ENCODE peak calls at places on chromosomes 13 and 19, in six cellular contexts. N, E, P, T, Q and R are unnamed samples.
A peak's percentile ranks its signal among the peaks of the same experiment; 100 is the strongest.

GRCh38 chr13:78241278-78241919 is 322.8 kb upstream of the EDNRB start:
- DNase-seq in N (peak; percentile 0), E (no peak), P (peak; percentile 27), T (peak; percentile 11), Q (peak; percentile 53), R (peak; percentile 75)

GRCh38 chr19:10769533-10770491 is 51.9 kb downstream of the DNM2 start:
- DNase-seq in N (no peak), E (no peak), P (peak; percentile 76), T (peak; percentile 44), Q (peak; percentile 53), R (peak; percentile 37)

GRCh38 chr19:48450863-48451262 is 4.5 kb upstream of the KCNJ14 start:
- DNase-seq in N (no peak), E (no peak), P (no peak), T (no peak), Q (no peak), R (peak; percentile 30)

GRCh38 chr19:1650627-1651009 is 1.8 kb downstream of the TCF3 start:
- DNase-seq in N (no peak), E (no peak), P (no peak), T (no peak), Q (peak; percentile 8), R (peak; percentile 70)

GRCh38 chr19:3788991-3789778 is 3.0 kb upstream of the MATK start:
- DNase-seq in N (no peak), E (no peak), P (no peak), T (no peak), Q (no peak), R (no peak)

GRCh38 chr19:17467471-17468301 is 2.6 kb upstream of the SLC27A1 start:
- DNase-seq in N (no peak), E (no peak), P (no peak), T (no peak), Q (no peak), R (no peak)

GRCh38 chr13:79710376-79710775 is 229.4 kb downstream of the NDFIP2 start:
- DNase-seq in N (no peak), E (no peak), P (no peak), T (no peak), Q (no peak), R (no peak)

GRCh38 chr19:41537789-41538188 is 38.2 kb upstream of the CEACAM21 start:
- DNase-seq in N (no peak), E (no peak), P (peak; percentile 6), T (no peak), Q (peak; percentile 43), R (peak; percentile 18)

GRCh38 chr13:61795580-61795979 is 379.9 kb upstream of the PCDH20 start:
- DNase-seq in N (no peak), E (no peak), P (no peak), T (no peak), Q (no peak), R (no peak)

GRCh38 chr19:8158411-8159074 is 9.2 kb upstream of the FBN3 start:
- DNase-seq in N (peak; percentile 51), E (peak; percentile 57), P (peak; percentile 87), T (peak; percentile 77), Q (peak; percentile 59), R (peak; percentile 97)

GRCh38 chr13:29924951-29925350 is 74.5 kb upstream of the UBL3 start:
- DNase-seq in N (no peak), E (no peak), P (no peak), T (no peak), Q (no peak), R (no peak)

GRCh38 chr13:105925496-105925895 is 610.0 kb downstream of the EFNB2 start:
- DNase-seq in N (no peak), E (no peak), P (no peak), T (no peak), Q (no peak), R (no peak)

GRCh38 chr19:41297628-41298326 is 12.2 kb upstream of the CCDC97 start:
- DNase-seq in N (no peak), E (peak; percentile 64), P (no peak), T (no peak), Q (no peak), R (no peak)

GRCh38 chr19:8615813-8616596 is 5.5 kb upstream of the ADAMTS10 start:
- DNase-seq in N (no peak), E (no peak), P (peak; percentile 62), T (peak; percentile 68), Q (peak; percentile 43), R (peak; percentile 90)

GRCh38 chr19:28523619-28524018 is 689.3 kb downstream of the UQCRFS1 start:
- DNase-seq in N (no peak), E (no peak), P (no peak), T (no peak), Q (no peak), R (no peak)

GRCh38 chr19:18488838-18489626 is 32.8 kb downstream of the ELL start:
- DNase-seq in N (peak; percentile 57), E (no peak), P (peak; percentile 50), T (peak; percentile 55), Q (peak; percentile 26), R (no peak)

GRCh38 chr19:2867025-2867991 is at the start of gene ZNF556:
- DNase-seq in N (no peak), E (no peak), P (peak; percentile 100), T (peak; percentile 64), Q (no peak), R (peak; percentile 11)

GRCh38 chr13:21529102-21529893 is 70.2 kb upstream of the ZDHHC20 start:
- DNase-seq in N (no peak), E (no peak), P (no peak), T (no peak), Q (no peak), R (no peak)

GRCh38 chr19:44303976-44304568 is 753 bp downstream of the ZNF235 start:
- DNase-seq in N (peak; percentile 30), E (no peak), P (no peak), T (peak; percentile 15), Q (no peak), R (peak; percentile 2)

GRCh38 chr13:101453784-101454201 is 1.3 kb downstream of the ITGBL1 start:
- DNase-seq in N (no peak), E (no peak), P (no peak), T (no peak), Q (peak; percentile 29), R (no peak)

GRCh38 chr13:52025475-52026245 is 1.2 kb downstream of the UTP14C start:
- DNase-seq in N (no peak), E (no peak), P (peak; percentile 96), T (no peak), Q (no peak), R (no peak)

GRCh38 chr19:50898018-50898417 is 13.2 kb downstream of the KLK4 start:
- DNase-seq in N (no peak), E (no peak), P (no peak), T (no peak), Q (no peak), R (no peak)

GRCh38 chr19:30345686-30346085 is 26.5 kb upstream of the ZNF536 start:
- DNase-seq in N (no peak), E (no peak), P (no peak), T (no peak), Q (no peak), R (no peak)
- TF ChIP-seq MYC in N (no peak), E (no peak), P (no peak), T (no peak), Q (no peak), R (no peak)

DNA sequence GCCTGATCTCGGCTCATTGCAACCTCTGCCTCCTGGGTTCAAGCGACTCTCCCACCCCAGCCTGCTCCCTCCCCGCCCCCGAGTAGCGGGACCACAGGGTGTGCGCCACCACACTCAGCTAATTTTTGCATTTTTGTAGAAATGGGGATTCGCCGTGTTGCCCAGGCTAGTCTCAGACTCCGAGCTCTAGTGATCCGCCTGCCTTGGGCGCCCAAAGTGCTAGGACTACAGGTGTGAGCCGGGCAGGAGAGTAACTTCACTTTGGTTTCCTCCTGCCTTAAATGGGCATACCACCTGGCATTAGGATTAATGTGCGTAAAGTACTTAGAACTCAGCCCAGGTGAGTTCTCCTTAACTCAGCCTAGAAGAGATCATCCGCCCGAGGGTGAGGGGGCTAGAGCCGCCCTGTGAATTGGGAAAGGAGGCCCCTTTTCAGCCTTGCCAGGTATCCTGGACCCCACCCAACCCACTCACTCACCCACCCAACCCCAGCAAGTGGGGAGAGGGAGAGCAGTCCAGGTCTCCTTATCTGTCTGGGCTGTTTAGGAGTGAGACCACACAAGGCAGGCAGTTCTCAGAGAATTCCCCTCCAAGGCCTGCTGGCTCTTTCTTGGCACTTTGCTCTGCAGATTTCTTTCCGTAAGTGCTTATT is 1.3 kb upstream of the ZFP36 start:
- DNase-seq in N (no peak), E (no peak), P (no peak), T (no peak), Q (no peak), R (no peak)
- H3K4me3 ChIP-seq in N (no peak overlapping the region), E (peak overlapping the region; percentile 98), P (no peak overlapping the region), T (no peak overlapping the region), Q (no peak overlapping the region), R (no peak overlapping the region)

GRCh38 chr19:47035127-47035494 is 13.3 kb downstream of the TMEM160 start:
- DNase-seq in N (no peak), E (no peak), P (no peak), T (peak; percentile 71), Q (no peak), R (peak; percentile 98)

GRCh38 chr19:47032171-47032811 is 12.7 kb downstream of the NPAS1 start:
- DNase-seq in N (peak; percentile 88), E (no peak), P (no peak), T (peak; percentile 54), Q (peak; percentile 26), R (peak; percentile 73)

GRCh38 chr19:47037766-47038165 is 10.7 kb downstream of the TMEM160 start:
- DNase-seq in N (no peak), E (no peak), P (no peak), T (no peak), Q (no peak), R (no peak)

GRCh38 chr19:47036233-47036651 is 12.2 kb downstream of the TMEM160 start:
- DNase-seq in N (no peak), E (no peak), P (no peak), T (no peak), Q (no peak), R (peak; percentile 93)

DNA sequence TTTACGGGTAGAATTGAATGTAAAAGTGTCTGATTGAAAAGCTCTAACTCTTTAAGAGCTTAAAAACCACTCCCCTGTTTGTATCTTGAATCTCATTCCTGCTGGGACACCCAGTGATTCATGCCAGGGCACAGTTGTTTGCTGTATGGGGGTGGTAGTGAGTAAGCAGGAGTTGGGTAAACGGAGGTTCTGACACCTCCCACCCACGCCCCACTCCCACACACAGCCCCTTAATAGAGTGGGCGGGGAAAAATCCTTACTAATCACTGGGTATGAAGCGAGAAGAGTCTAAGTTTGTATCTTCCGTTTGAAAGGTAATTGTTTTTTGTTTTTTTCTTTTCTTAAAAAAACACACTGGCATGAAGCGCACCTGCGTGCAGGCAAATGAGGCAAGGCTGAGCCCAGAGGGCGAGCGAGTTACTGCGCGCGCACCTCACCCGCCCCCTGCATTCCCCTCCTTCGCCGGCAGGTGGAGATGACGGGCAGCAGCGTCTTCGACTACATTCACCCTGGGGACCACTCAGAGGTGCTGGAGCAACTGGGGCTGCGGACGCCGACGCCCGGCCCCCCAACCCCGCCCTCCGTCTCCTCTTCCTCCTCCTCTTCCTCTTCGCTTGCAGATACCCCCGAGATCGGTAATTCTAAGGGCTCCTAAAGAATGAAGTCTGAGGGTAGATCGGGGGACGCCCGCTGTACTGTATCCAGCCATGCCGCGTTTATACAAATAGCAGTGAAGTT is 12.8 kb downstream of the TMEM160 start:
- DNase-seq in N (peak; percentile 99), E (peak; percentile 77), P (peak; percentile 52), T (peak; percentile 95), Q (peak; percentile 92), R (peak; percentile 100)
- TF ChIP-seq POLR2A in N (peak; percentile 36), E (peak; percentile 50), P (no peak), T (peak; percentile 31), Q (no peak), R (peak; percentile 79)

GRCh38 chr19:46608178-46608577 is 7.0 kb downstream of the CALM3 start:
- DNase-seq in N (no peak), E (no peak), P (no peak), T (peak; percentile 26), Q (no peak), R (no peak)
- TF ChIP-seq MYC in N (no peak), E (no peak), P (no peak), T (no peak), Q (no peak), R (no peak)